ENCODE peak calls at places on chromosomes 12 and 14, in four cellular contexts. W is A549, L is NB4, Z is GM12878. E is an unnamed sample.

GRCh38 chr14:61514006-61514830 is 181.1 kb upstream of the HIF1A start:
- DNase-seq in W (no peak), L (no peak), Z (no peak), E (no peak)

GRCh38 chr12:93020225-93020997 is 91.3 kb upstream of the EEA1 start:
- DNase-seq in W (no peak), L (no peak), Z (no peak), E (peak)

GRCh38 chr14:94355191-94355794 is 32.2 kb upstream of the SERPINA6 start:
- DNase-seq in W (no peak), L (no peak), Z (no peak), E (no peak)

GRCh38 chr14:103730490-103731035 is 15.0 kb downstream of the ZFYVE21 start:
- DNase-seq in W (no peak), L (no peak), Z (no peak), E (no peak)

GRCh38 chr12:76927170-76927784 is 48.5 kb upstream of the CSRP2 start:
- DNase-seq in W (peak), L (peak), Z (no peak), E (peak)

GRCh38 chr14:24232121-24232644 is at the start of gene NEDD8:
- DNase-seq in W (peak), L (peak), Z (peak), E (peak)

GRCh38 chr12:4148418-4149056 is 125.0 kb upstream of the CCND2 start:
- DNase-seq in W (no peak), L (no peak), Z (peak), E (no peak)

GRCh38 chr12:129119537-129119936 is 266.3 kb downstream of the GLT1D1 start:
- DNase-seq in W (no peak), L (peak), Z (no peak), E (no peak)

GRCh38 chr12:69649529-69649928 is 38.8 kb upstream of the LRRC10 start:
- DNase-seq in W (no peak), L (no peak), Z (no peak), E (no peak)

GRCh38 chr14:34678306-34678705 is 36.1 kb downstream of the CFL2 start:
- DNase-seq in W (no peak), L (no peak), Z (no peak), E (no peak)

GRCh38 chr12:10722905-10723866 is at the start of gene YBX3:
- DNase-seq in W (peak), L (peak), Z (no peak), E (peak)

GRCh38 chr12:122834229-122834920 is 882 bp upstream of the HIP1R start:
- DNase-seq in W (peak), L (peak), Z (no peak), E (peak)

GRCh38 chr12:81570234-81570633 is 188.9 kb downstream of the PPFIA2 start:
- DNase-seq in W (no peak), L (no peak), Z (no peak), E (no peak)

DNA sequence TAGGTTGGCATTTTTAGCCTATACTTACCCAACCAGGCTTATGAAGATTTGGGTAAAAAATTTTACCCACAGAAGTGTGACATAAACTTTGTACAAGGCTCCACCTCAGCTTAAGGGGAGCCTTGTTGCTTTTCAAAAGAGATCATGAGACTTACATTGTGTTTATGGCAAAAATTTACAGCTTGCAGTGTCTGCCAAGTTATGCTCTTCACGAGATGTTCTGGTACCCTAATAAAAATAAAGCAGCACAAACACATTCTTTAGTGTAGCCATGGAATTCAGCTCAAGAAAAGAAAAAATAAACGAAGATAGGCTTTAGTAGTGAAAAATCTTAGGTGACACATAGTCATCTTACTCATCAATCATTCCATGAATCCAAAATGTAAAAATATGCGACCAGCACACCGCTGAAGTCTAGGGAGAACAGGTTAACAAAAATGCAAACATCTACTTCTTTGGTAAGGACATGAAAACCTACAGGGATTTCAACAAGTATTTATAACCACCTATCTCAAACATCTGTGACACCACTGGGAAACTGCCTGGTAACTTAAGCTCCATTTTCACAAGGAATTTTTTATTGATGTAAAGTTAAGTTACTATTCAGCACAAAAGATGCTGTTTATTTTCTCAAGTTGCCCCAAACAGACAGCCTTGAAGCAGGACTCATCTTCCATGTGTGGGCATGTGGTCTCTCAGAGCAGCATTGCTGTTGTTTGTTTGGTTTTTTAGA is 32.9 kb downstream of the DMAC2L start:
- DNase-seq in W (no peak), L (no peak), Z (no peak), E (peak)
- TF ChIP-seq MAX in W (no peak), L (no peak), Z (no peak), E (no peak)

DNA sequence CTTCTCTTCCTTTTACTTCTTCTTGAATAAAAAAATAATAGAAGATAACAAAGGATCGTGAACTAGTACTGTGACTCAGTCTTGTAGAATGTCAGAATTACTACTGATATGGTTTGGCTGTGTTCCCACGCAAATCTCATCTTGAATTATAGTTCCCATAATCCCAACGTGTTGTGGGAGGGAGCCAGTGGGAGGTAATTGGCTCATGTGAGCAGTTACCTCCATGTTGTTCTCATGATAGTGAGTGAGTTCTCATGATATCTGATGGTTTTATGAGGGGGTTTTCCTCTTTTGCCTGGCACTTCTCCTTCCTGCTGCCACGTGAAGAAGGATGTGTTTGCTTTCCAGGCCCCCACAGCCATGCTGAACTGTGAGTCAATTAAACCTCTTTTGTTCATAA is 549.5 kb downstream of the DIO2 start:
- DNase-seq in W (no peak), L (no peak), Z (no peak), E (peak)
- TF ChIP-seq MYC in W (no peak), L (no peak), Z (no peak), E (no peak)

DNA sequence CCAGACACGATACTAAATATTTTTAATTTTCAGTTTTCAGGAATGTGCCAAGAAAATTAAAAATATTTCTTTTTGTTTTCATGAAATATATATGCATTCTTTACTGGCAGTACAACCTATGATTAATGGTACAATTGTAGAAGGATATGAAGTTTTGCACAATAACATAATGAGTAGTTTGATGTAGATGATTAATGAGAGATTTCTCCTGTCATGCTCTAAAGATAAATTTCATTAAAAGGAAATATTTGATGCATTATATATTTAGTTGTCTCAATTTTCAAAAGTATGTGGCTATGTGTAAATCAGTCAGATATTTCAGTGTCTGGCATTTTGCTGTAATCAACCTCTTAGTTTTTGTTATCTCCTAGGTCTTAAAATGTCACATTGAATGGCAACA is 940.2 kb upstream of the MDGA2 start:
- DNase-seq in W (no peak), L (no peak), Z (no peak), E (no peak)
- TF ChIP-seq MAX in W (no peak), L (no peak), Z (no peak), E (no peak)

GRCh38 chr14:73748858-73749357 is 34.7 kb upstream of the PNMA1 start:
- DNase-seq in W (no peak), L (no peak), Z (no peak), E (no peak)
- TF ChIP-seq MYC in W (no peak), L (no peak), Z (no peak), E (no peak)

DNA sequence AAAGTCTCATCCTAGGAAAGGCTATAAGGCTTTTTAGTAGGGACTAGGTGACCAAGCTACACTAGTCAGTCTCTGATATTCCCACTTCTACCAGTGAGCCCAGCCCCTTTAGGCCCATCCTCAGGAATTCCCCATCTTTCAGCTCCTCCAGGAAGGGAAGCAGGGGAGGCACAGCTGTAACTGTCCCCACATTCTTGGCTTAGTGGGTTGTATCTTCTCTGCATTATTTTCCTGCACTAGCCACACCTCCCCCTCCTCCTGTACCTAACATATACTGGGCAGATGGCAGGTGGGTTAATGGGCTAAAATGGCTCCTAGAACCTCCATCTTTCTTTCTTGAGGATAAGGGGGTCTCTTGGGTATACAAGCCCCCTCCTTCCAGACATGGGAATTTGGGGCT is 439 bp upstream of the CYP27B1 start:
- DNase-seq in W (no peak), L (no peak), Z (no peak), E (no peak)
- TF ChIP-seq MAX in W (no peak), L (no peak), Z (no peak), E (no peak)

GRCh38 chr12:86698581-86698980 is 442.4 kb upstream of the MGAT4C start:
- DNase-seq in W (no peak), L (peak), Z (no peak), E (no peak)

GRCh38 chr12:86697916-86698315 is 441.7 kb upstream of the MGAT4C start:
- DNase-seq in W (no peak), L (no peak), Z (no peak), E (no peak)
- TF ChIP-seq MYC in W (no peak), L (no peak), Z (no peak), E (no peak)

GRCh38 chr12:108112815-108113556 is 16.1 kb upstream of the WSCD2 start:
- DNase-seq in W (no peak), L (no peak), Z (no peak), E (no peak)
- TF ChIP-seq MAX in W (no peak), L (no peak), Z (no peak), E (no peak)

GRCh38 chr12:60112778-60113177 is 516.9 kb downstream of the SLC16A7 start:
- DNase-seq in W (no peak), L (no peak), Z (no peak), E (no peak)
- TF ChIP-seq MYC in W (no peak), L (no peak), Z (no peak), E (no peak)

E was measured in endothelial cell of umbilical vein.